ENCODE peak calls at places on chromosomes 2 and 18, in seven cellular contexts. One of them, this sample, is unnamed.

GRCh38 chr2:238847432-238847801 is 468 bp upstream of the TWIST2 start:
- DNase-seq in SK-N-SH: no peak
- DNase-seq in A549: no peak
- DNase-seq in H1: peak
- DNase-seq in ovary: no peak
- DNase-seq in stomach: no peak
- DNase-seq in upper lobe of left lung: no peak
- DNase-seq in this sample: peak

GRCh38 chr2:85911836-85912692 is 23.3 kb upstream of the ST3GAL5 start:
- DNase-seq in H1: no peak
- DNase-seq in stomach: no peak
- DNase-seq in ovary: no peak
- DNase-seq in A549: no peak
- DNase-seq in SK-N-SH: no peak
- DNase-seq in upper lobe of left lung: peak
- DNase-seq in this sample: no peak

GRCh38 chr2:2328847-2329246 is 2.2 kb downstream of the MYT1L start:
- DNase-seq in upper lobe of left lung: no peak
- DNase-seq in A549: no peak
- DNase-seq in H1: peak
- DNase-seq in SK-N-SH: no peak
- DNase-seq in stomach: no peak
- DNase-seq in ovary: no peak
- DNase-seq in this sample: no peak

GRCh38 chr2:212124597-212124996 is 414.0 kb downstream of the ERBB4 start:
- DNase-seq in stomach: no peak
- DNase-seq in ovary: no peak
- DNase-seq in SK-N-SH: no peak
- DNase-seq in upper lobe of left lung: peak
- DNase-seq in A549: peak
- DNase-seq in H1: no peak
- DNase-seq in this sample: no peak

GRCh38 chr2:19886261-19886660 is 15.5 kb downstream of the TTC32 start:
- DNase-seq in SK-N-SH: peak
- DNase-seq in A549: no peak
- DNase-seq in stomach: no peak
- DNase-seq in ovary: no peak
- DNase-seq in H1: peak
- DNase-seq in upper lobe of left lung: no peak
- DNase-seq in this sample: no peak

GRCh38 chr18:57210101-57210661 is 63.3 kb downstream of the BOD1L2 start:
- DNase-seq in H1: peak
- DNase-seq in A549: peak
- DNase-seq in SK-N-SH: no peak
- DNase-seq in ovary: no peak
- DNase-seq in stomach: peak
- DNase-seq in upper lobe of left lung: no peak
- DNase-seq in this sample: no peak

GRCh38 chr2:33785201-33786106 is 186.4 kb upstream of the FAM98A start:
- DNase-seq in H1: no peak
- DNase-seq in upper lobe of left lung: no peak
- DNase-seq in ovary: no peak
- DNase-seq in SK-N-SH: no peak
- DNase-seq in stomach: no peak
- DNase-seq in A549: no peak
- DNase-seq in this sample: no peak

GRCh38 chr2:206160124-206160806 is 570 bp downstream of the EEF1B2 start:
- DNase-seq in upper lobe of left lung: peak
- DNase-seq in H1: no peak
- DNase-seq in SK-N-SH: peak
- DNase-seq in A549: no peak
- DNase-seq in ovary: no peak
- DNase-seq in stomach: peak
- DNase-seq in this sample: no peak

GRCh38 chr2:241036397-241036963 is 38.1 kb downstream of the SNED1 start:
- DNase-seq in ovary: no peak
- DNase-seq in SK-N-SH: no peak
- DNase-seq in upper lobe of left lung: peak
- DNase-seq in H1: peak
- DNase-seq in A549: no peak
- DNase-seq in stomach: peak
- DNase-seq in this sample: peak

GRCh38 chr2:170307052-170307451 is 129.1 kb downstream of the MYO3B start:
- DNase-seq in A549: no peak
- DNase-seq in H1: no peak
- DNase-seq in stomach: no peak
- DNase-seq in ovary: no peak
- DNase-seq in SK-N-SH: no peak
- DNase-seq in upper lobe of left lung: no peak
- DNase-seq in this sample: no peak
- TF ChIP-seq EP300 in A549: no peak
- TF ChIP-seq EP300 in H1: no peak
- TF ChIP-seq EP300 in stomach: no peak
- TF ChIP-seq EP300 in ovary: no peak
- TF ChIP-seq EP300 in SK-N-SH: no peak
- TF ChIP-seq EP300 in upper lobe of left lung: no peak
- TF ChIP-seq EP300 in this sample: no peak

GRCh38 chr2:203858176-203858575 is 9.4 kb upstream of the CTLA4 start:
- DNase-seq in A549: no peak
- DNase-seq in upper lobe of left lung: no peak
- DNase-seq in ovary: no peak
- DNase-seq in stomach: no peak
- DNase-seq in SK-N-SH: no peak
- DNase-seq in H1: no peak
- DNase-seq in this sample: no peak
- TF ChIP-seq CTCF in A549: no peak
- TF ChIP-seq CTCF in upper lobe of left lung: no peak
- TF ChIP-seq CTCF in ovary: no peak
- TF ChIP-seq CTCF in stomach: no peak
- TF ChIP-seq CTCF in SK-N-SH: no peak
- TF ChIP-seq CTCF in H1: peak
- TF ChIP-seq CTCF in this sample: no peak

GRCh38 chr2:26395394-26395793 is 6.3 kb upstream of the DRC1 start:
- DNase-seq in upper lobe of left lung: no peak
- DNase-seq in SK-N-SH: peak
- DNase-seq in stomach: no peak
- DNase-seq in H1: no peak
- DNase-seq in ovary: no peak
- DNase-seq in A549: no peak
- DNase-seq in this sample: no peak

GRCh38 chr2:26399781-26400376 is 1.8 kb upstream of the DRC1 start:
- DNase-seq in H1: no peak
- DNase-seq in A549: no peak
- DNase-seq in upper lobe of left lung: no peak
- DNase-seq in ovary: no peak
- DNase-seq in stomach: no peak
- DNase-seq in SK-N-SH: no peak
- DNase-seq in this sample: no peak

GRCh38 chr2:26394694-26395093 is 7.0 kb upstream of the DRC1 start:
- DNase-seq in H1: no peak
- DNase-seq in ovary: no peak
- DNase-seq in SK-N-SH: no peak
- DNase-seq in upper lobe of left lung: no peak
- DNase-seq in A549: no peak
- DNase-seq in stomach: no peak
- DNase-seq in this sample: no peak

GRCh38 chr2:26400723-26401122 is 997 bp upstream of the DRC1 start:
- DNase-seq in stomach: no peak
- DNase-seq in H1: no peak
- DNase-seq in SK-N-SH: no peak
- DNase-seq in upper lobe of left lung: no peak
- DNase-seq in A549: no peak
- DNase-seq in ovary: no peak
- DNase-seq in this sample: no peak

GRCh38 chr2:26396734-26397298 is 4.9 kb upstream of the DRC1 start:
- DNase-seq in A549: no peak
- DNase-seq in H1: no peak
- DNase-seq in SK-N-SH: no peak
- DNase-seq in stomach: no peak
- DNase-seq in upper lobe of left lung: no peak
- DNase-seq in ovary: no peak
- DNase-seq in this sample: no peak
- TF ChIP-seq EP300 in A549: no peak
- TF ChIP-seq EP300 in H1: no peak
- TF ChIP-seq EP300 in SK-N-SH: no peak
- TF ChIP-seq EP300 in stomach: no peak
- TF ChIP-seq EP300 in upper lobe of left lung: no peak
- TF ChIP-seq EP300 in ovary: no peak
- TF ChIP-seq EP300 in this sample: no peak

DNA sequence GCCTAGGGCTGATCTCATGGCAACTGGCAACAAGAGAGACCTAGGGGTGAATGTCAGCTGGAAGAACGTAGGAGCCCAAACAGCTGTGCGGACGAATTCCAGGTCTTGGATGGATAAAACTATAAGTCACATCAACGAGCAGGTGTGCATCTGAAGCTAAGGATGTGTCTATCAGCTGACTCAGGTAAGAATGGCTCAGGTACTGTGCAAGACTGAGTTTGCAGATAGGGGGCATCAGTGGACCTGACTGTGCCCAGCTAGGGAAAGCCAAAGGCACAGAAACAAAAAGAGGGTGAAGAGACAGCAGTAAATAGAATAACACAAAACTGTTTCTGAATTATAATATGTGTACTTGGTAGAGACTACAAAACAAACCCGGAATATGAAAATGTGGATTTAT is 357.3 kb downstream of the ZEB2 start:
- DNase-seq in SK-N-SH: no peak
- DNase-seq in stomach: peak
- DNase-seq in A549: no peak
- DNase-seq in H1: peak
- DNase-seq in upper lobe of left lung: peak
- DNase-seq in ovary: no peak
- DNase-seq in this sample: no peak
- TF ChIP-seq CTCF in SK-N-SH: no peak
- TF ChIP-seq CTCF in stomach: no peak
- TF ChIP-seq CTCF in A549: peak
- TF ChIP-seq CTCF in H1: peak
- TF ChIP-seq CTCF in upper lobe of left lung: peak
- TF ChIP-seq CTCF in ovary: no peak
- TF ChIP-seq CTCF in this sample: no peak

DNA sequence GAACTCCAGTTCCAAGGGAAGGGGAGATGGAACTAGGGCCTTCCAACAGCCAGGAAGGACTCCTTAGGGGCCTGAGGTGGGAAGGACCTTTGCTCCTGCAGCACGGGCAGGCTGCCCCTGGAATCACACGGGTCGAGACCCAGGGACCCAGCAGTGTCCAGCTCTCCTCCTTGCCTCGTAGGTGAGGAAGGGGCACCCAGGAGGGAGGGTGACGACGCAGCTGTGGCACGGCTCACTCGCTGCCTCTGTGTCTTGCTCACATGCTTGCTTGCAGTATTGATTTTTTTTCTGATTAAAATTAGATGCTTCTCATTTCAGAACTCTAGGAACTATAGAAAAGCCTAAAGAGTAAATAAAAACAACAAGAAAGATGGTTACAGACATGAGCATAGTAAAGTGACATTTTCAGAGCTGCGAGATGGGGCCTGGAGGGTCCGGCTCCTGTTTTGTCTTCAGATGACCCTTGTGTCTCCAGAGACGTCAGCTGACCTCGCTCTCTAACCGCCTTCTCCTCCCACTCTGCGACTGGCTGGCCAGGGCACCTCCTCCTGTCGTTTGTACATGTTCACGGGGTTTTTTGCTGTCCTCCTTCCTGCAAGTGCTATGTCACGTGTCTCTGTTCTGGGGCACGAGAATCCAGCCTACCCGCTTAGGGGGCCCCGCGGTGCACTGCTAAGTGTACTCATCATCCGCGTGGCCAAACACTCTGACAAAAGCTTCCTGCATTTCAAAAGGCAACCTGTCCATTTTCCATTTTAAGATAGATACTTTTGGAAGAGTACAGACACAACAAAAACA is 65.7 kb upstream of the ZNF236 start:
- DNase-seq in A549: no peak
- DNase-seq in ovary: no peak
- DNase-seq in stomach: no peak
- DNase-seq in H1: no peak
- DNase-seq in upper lobe of left lung: no peak
- DNase-seq in SK-N-SH: no peak
- DNase-seq in this sample: peak
- TF ChIP-seq EP300 in A549: no peak
- TF ChIP-seq EP300 in ovary: no peak
- TF ChIP-seq EP300 in stomach: no peak
- TF ChIP-seq EP300 in H1: no peak
- TF ChIP-seq EP300 in upper lobe of left lung: no peak
- TF ChIP-seq EP300 in SK-N-SH: no peak
- TF ChIP-seq EP300 in this sample: peak

DNA sequence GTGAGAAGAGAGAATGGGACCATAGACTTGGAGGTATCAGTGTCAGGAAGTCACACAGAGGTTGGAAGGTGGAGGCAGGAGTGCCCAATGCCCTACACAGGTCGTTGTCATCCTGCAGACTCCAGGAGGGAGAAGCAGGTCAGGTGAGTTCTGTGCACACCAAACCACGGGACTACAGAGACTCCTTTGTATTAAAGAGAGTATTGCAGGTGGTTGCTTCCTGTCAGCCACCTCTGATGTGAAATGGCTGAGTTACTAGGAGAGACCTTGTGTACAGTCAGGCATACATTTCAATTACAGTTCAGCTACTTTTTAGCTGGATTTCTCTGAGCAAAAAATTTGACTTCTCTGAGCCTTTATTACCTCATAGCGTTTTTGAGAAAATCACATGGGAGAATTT is 51.6 kb downstream of the SPP2 start:
- DNase-seq in ovary: no peak
- DNase-seq in H1: no peak
- DNase-seq in SK-N-SH: no peak
- DNase-seq in upper lobe of left lung: no peak
- DNase-seq in A549: no peak
- DNase-seq in stomach: peak
- DNase-seq in this sample: no peak
- TF ChIP-seq CTCF in ovary: no peak
- TF ChIP-seq CTCF in H1: no peak
- TF ChIP-seq CTCF in SK-N-SH: no peak
- TF ChIP-seq CTCF in upper lobe of left lung: no peak
- TF ChIP-seq CTCF in A549: no peak
- TF ChIP-seq CTCF in stomach: no peak
- TF ChIP-seq CTCF in this sample: no peak